ENCODE peak calls at places on chromosomes 4 and X, in ten cellular contexts. H, D, K, B, C, N, L, M, T and E are unnamed samples.

GRCh38 chrX:108270739-108271396 is 167.4 kb downstream of the COL4A6 start:
- DNase-seq in H (peak; percentile 27), D (no peak), K (peak; percentile 51), B (no peak), C (no peak), N (peak; percentile 1), L (no peak), M (no peak), T (peak; percentile 74), E (peak; percentile 0)

GRCh38 chrX:72121381-72121780 is 10.3 kb downstream of the RTL5 start:
- DNase-seq in H (peak; percentile 74), D (no peak), K (no peak), B (no peak), C (peak; percentile 47), N (peak; percentile 58), L (peak; percentile 43), M (no peak), T (peak; percentile 4), E (no peak)

GRCh38 chr4:3473943-3474335 is 10.8 kb downstream of the DOK7 start:
- DNase-seq in H (no peak), D (no peak), K (no peak), B (no peak), C (no peak), N (no peak), L (no peak), M (no peak), T (no peak), E (no peak)

GRCh38 chr4:108651068-108651794 is 832 bp downstream of the OSTC start:
- DNase-seq in H (peak; percentile 68), D (no peak), K (no peak), B (no peak), C (peak; percentile 12), N (no peak), L (no peak), M (no peak), T (no peak), E (no peak)

GRCh38 chrX:44903107-44903506 is 30.1 kb downstream of the KDM6A start:
- DNase-seq in H (peak; percentile 34), D (no peak), K (no peak), B (no peak), C (no peak), N (peak; percentile 75), L (no peak), M (no peak), T (no peak), E (peak; percentile 4)

GRCh38 chr4:92198711-92199110 is 105.1 kb upstream of the GRID2 start:
- DNase-seq in H (peak; percentile 43), D (no peak), K (no peak), B (no peak), C (no peak), N (no peak), L (no peak), M (no peak), T (no peak), E (peak; percentile 2)

GRCh38 chrX:100625985-100626491 is 10.6 kb downstream of the TSPAN6 start:
- DNase-seq in H (no peak), D (no peak), K (no peak), B (no peak), C (peak; percentile 0), N (no peak), L (peak; percentile 40), M (no peak), T (no peak), E (no peak)

GRCh38 chr4:114041117-114041475 is 61.6 kb upstream of the ARSJ start:
- DNase-seq in H (no peak), D (no peak), K (no peak), B (no peak), C (no peak), N (no peak), L (no peak), M (no peak), T (no peak), E (no peak)

GRCh38 chr4:184461711-184462110 is 12.6 kb downstream of the IRF2 start:
- DNase-seq in H (no peak), D (no peak), K (no peak), B (no peak), C (no peak), N (no peak), L (no peak), M (no peak), T (no peak), E (no peak)

GRCh38 chrX:20265221-20265725 is 1.4 kb downstream of the RPS6KA3 start:
- DNase-seq in H (peak; percentile 83), D (peak; percentile 58), K (peak; percentile 62), B (peak; percentile 35), C (no peak), N (peak; percentile 31), L (no peak), M (peak; percentile 47), T (peak; percentile 12), E (peak; percentile 17)